ENCODE peak calls at places on chromosome 9, in four cellular contexts. K is HepG2, S is A549, C is IMR-90. E is an unnamed sample.

GRCh38 chr9:88741335-88741734 is 206.4 kb downstream of the NXNL2 start:
- DNase-seq in C (no peak), S (peak; percentile 44), K (peak; percentile 23), E (no peak)

GRCh38 chr9:125655691-125656410 is 51.2 kb downstream of the MAPKAP1 start:
- DNase-seq in S (no peak), K (no peak), C (peak; percentile 66), E (no peak)

GRCh38 chr9:107020040-107020530 is 157.1 kb downstream of the ZNF462 start:
- DNase-seq in C (peak; percentile 96), K (no peak), S (no peak), E (peak; percentile 50)

GRCh38 chr9:134189475-134190231 is 25.3 kb upstream of the RNU6ATAC start:
- DNase-seq in C (no peak), K (no peak), S (no peak), E (no peak)

GRCh38 chr9:89398651-89399050 is 80.4 kb downstream of the SECISBP2 start:
- DNase-seq in C (no peak), K (no peak), S (no peak), E (no peak)

GRCh38 chr9:129370770-129371169 is 192.7 kb upstream of the IER5L start:
- DNase-seq in K (no peak), C (no peak), S (no peak), E (no peak)

GRCh38 chr9:77747163-77747562 is 99.0 kb upstream of the GNA14 start:
- DNase-seq in C (no peak), S (no peak), K (no peak), E (no peak)

GRCh38 chr9:28260331-28260730 is 687.0 kb upstream of the C9orf72 start:
- DNase-seq in K (no peak), S (no peak), C (no peak), E (no peak)

GRCh38 chr9:126628146-126628545 is 14.4 kb downstream of the LMX1B start:
- DNase-seq in K (no peak), C (no peak), S (no peak), E (no peak)

GRCh38 chr9:111896942-111897830 is 572 bp downstream of the UGCG start:
- DNase-seq in K (peak; percentile 11), S (peak; percentile 49), C (no peak), E (no peak)

GRCh38 chr9:115615821-115616665 is 498.1 kb upstream of the TNC start:
- DNase-seq in K (no peak), S (peak; percentile 82), C (peak; percentile 96), E (no peak)

GRCh38 chr9:77809552-77809951 is 161.4 kb upstream of the GNA14 start:
- DNase-seq in C (peak; percentile 29), S (no peak), K (no peak), E (no peak)

GRCh38 chr9:72315510-72316287 is 49.3 kb downstream of the ZFAND5 start:
- DNase-seq in S (peak; percentile 91), K (no peak), C (peak; percentile 16), E (no peak)

GRCh38 chr9:93874242-93874641 is 80.9 kb downstream of the BARX1 start:
- DNase-seq in C (no peak), K (no peak), S (no peak), E (no peak)

GRCh38 chr9:88433583-88434240 is 45.5 kb downstream of the SPIN1 start:
- DNase-seq in S (peak; percentile 15), K (no peak), C (peak; percentile 56), E (no peak)

GRCh38 chr9:70403618-70404025 is 10.8 kb downstream of the KLF9 start:
- DNase-seq in K (no peak), S (no peak), C (peak; percentile 47), E (no peak)

GRCh38 chr9:92224177-92224576 is 69.3 kb downstream of the IARS1 start:
- DNase-seq in K (no peak), S (no peak), C (no peak), E (no peak)

GRCh38 chr9:90060256-90060655 is 455.4 kb downstream of the GADD45G start:
- DNase-seq in S (no peak), C (no peak), K (no peak), E (no peak)

GRCh38 chr9:87498046-87498815 is 564 bp downstream of the DAPK1 start:
- DNase-seq in K (peak; percentile 48), S (peak; percentile 57), C (no peak), E (no peak)

GRCh38 chr9:107261106-107261505 is 22.0 kb upstream of the RAD23B start:
- DNase-seq in C (no peak), S (no peak), K (no peak), E (no peak)

GRCh38 chr9:76161546-76161945 is 232.7 kb downstream of the RFK start:
- DNase-seq in C (peak; percentile 95), K (no peak), S (no peak), E (no peak)

GRCh38 chr9:133107961-133108793 is 12.9 kb downstream of the RALGDS start:
- DNase-seq in K (no peak), S (no peak), C (no peak), E (no peak)

GRCh38 chr9:137226338-137227056 is 805 bp upstream of the RNF224 start:
- DNase-seq in S (peak; percentile 52), K (no peak), C (no peak), E (no peak)

GRCh38 chr9:116027511-116027910 is 126.1 kb upstream of the PAPPA start:
- DNase-seq in K (no peak), C (peak; percentile 92), S (peak; percentile 51), E (no peak)

GRCh38 chr9:19922476-19923118 is 133.8 kb upstream of the SLC24A2 start:
- DNase-seq in S (peak; percentile 50), C (peak; percentile 46), K (peak; percentile 21), E (no peak)
- TF ChIP-seq SMC3 in S (peak; percentile 25), C (peak; percentile 40), K (no peak), E (peak; percentile 25)

GRCh38 chr9:127971357-127972315 is 9.2 kb downstream of the EEIG1 start:
- DNase-seq in K (no peak), C (no peak), S (no peak), E (no peak)

GRCh38 chr9:127973169-127974001 is 7.4 kb downstream of the EEIG1 start:
- DNase-seq in S (no peak), K (no peak), C (no peak), E (no peak)

GRCh38 chr9:127974002-127974768 is 6.6 kb downstream of the EEIG1 start:
- DNase-seq in K (no peak), S (no peak), C (no peak), E (no peak)

GRCh38 chr9:127970401-127971313 is 10.1 kb downstream of the EEIG1 start:
- DNase-seq in C (no peak), K (no peak), S (no peak), E (peak; percentile 95)

DNA sequence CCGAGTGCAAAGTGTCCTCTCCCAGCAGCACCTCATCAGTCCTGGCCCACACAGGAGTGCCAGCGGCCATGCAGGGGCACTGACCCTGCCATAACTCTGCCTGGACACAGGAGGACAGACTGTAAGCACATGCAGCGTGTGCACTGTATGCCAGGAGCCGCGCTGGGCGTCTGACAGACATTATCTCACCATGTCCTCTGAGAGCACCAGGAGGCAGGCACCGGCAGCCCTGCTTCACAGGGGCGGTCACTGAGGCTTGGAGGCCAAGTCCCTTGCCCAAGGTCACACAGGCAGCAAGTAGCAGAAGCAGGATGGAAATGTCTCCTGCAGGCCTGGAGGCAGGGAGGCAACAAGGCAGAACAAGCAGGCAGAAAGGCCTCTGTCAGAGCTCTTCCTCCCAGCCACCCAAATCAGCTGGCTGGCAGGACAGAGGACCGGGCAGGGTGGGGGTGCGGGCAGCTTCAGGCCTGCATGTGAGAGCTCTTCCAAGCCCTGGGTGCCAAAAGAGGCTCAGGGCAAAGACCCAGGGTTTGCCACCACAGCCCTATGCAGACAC is 8.4 kb downstream of the EEIG1 start:
- DNase-seq in K (no peak), C (no peak), S (no peak), E (no peak)
- TF ChIP-seq SMC3 in K (no peak), C (no peak), S (no peak), E (no peak)

GRCh38 chr9:131980267-131980916 is 99.3 kb downstream of the MED27 start:
- DNase-seq in K (no peak), S (no peak), C (no peak), E (no peak)

GRCh38 chr9:131982102-131982501 is 97.6 kb downstream of the MED27 start:
- DNase-seq in K (no peak), C (no peak), S (no peak), E (no peak)

GRCh38 chr9:131984564-131984963 is 95.1 kb downstream of the MED27 start:
- DNase-seq in S (no peak), K (no peak), C (peak; percentile 29), E (no peak)

GRCh38 chr9:131981116-131981847 is 98.4 kb downstream of the MED27 start:
- DNase-seq in C (no peak), S (no peak), K (no peak), E (no peak)

DNA sequence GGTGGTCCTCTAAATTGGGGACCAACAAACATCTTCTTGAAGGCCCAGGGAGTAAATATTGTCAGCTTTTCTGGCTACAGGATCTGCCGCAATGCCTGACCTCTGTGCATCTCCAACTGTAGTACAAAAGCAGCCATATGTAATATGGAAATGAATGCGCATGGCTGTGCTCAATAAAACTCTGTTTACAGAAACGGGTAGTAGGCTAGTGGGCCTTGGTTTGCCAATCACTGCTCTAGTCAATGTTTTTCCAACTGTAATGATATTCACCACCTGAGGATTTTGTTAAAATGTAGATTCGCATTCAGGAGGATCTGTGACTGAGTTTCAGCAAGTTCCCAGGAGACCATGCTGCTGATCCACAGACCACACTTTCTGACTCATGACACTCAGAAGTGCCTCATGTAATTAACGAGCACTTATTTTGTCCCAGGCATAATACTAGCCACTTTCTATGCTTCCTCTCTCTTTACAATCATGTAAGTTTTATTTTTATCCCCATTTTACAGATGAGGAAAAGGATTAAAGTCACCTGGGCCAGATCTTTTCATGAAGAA is 96.9 kb downstream of the MED27 start:
- DNase-seq in K (no peak), C (peak; percentile 36), S (no peak), E (peak; percentile 37)
- TF ChIP-seq SMC3 in K (no peak), C (no peak), S (no peak), E (no peak)

GRCh38 chr9:36862206-36863145 is 171.6 kb downstream of the PAX5 start:
- DNase-seq in S (peak; percentile 55), K (peak; percentile 46), C (peak; percentile 35), E (no peak)
- TF ChIP-seq SMC3 in S (peak; percentile 62), K (peak; percentile 59), C (peak; percentile 46), E (no peak)

GRCh38 chr9:127771570-127772189 is 6.8 kb downstream of the SH2D3C start:
- DNase-seq in C (no peak), K (no peak), S (no peak), E (no peak)

GRCh38 chr9:127776195-127776918 is 2.1 kb downstream of the SH2D3C start:
- DNase-seq in S (no peak), C (no peak), K (no peak), E (no peak)

GRCh38 chr9:127772603-127773002 is 5.9 kb downstream of the SH2D3C start:
- DNase-seq in K (no peak), S (no peak), C (no peak), E (no peak)

GRCh38 chr9:127773245-127773644 is 5.2 kb downstream of the SH2D3C start:
- DNase-seq in K (no peak), S (no peak), C (no peak), E (no peak)

GRCh38 chr9:127773981-127774380 is 4.5 kb downstream of the SH2D3C start:
- DNase-seq in C (no peak), S (no peak), K (no peak), E (no peak)
- TF ChIP-seq SMC3 in C (no peak), S (no peak), K (no peak), E (no peak)

GRCh38 chr9:96014078-96014477 is 138.6 kb downstream of the ERCC6L2 start:
- DNase-seq in K (no peak), C (no peak), S (no peak), E (no peak)
- TF ChIP-seq SMC3 in K (no peak), C (no peak), S (no peak), E (no peak)